ENCODE peak calls at places on chromosomes 7 and 10, in seven cellular contexts. X, Z, U, L, C, B and P are unnamed samples.

GRCh38 chr10:77586719-77587423 is 50.7 kb downstream of the KCNMA1 start:
- DNase-seq in X (no peak), Z (no peak), U (no peak), B (peak; percentile 39), C (peak; percentile 92), L (peak; percentile 86), P (no peak)

GRCh38 chr7:7783001-7783400 is 64.6 kb upstream of the RPA3 start:
- DNase-seq in L (no peak), B (no peak), X (no peak), C (no peak), Z (no peak), U (no peak), P (no peak)

GRCh38 chr7:40866601-40867000 is 731.8 kb downstream of the SUGCT start:
- DNase-seq in B (no peak), Z (no peak), L (peak; percentile 31), X (no peak), U (no peak), C (no peak), P (no peak)

GRCh38 chr7:51847461-51848134 is 531.0 kb upstream of the COBL start:
- DNase-seq in Z (no peak), L (no peak), U (no peak), B (no peak), X (no peak), C (no peak), P (no peak)

GRCh38 chr10:44260286-44260928 is 124.5 kb downstream of the CXCL12 start:
- DNase-seq in B (no peak), U (no peak), C (no peak), X (no peak), Z (no peak), L (no peak), P (no peak)

GRCh38 chr10:34689053-34689452 is 126.0 kb downstream of the PARD3 start:
- DNase-seq in X (peak; percentile 68), L (no peak), B (peak; percentile 64), Z (no peak), C (no peak), U (no peak), P (no peak)

GRCh38 chr10:4546500-4546899 is 279.5 kb upstream of the AKR1E2 start:
- DNase-seq in L (peak; percentile 25), Z (peak; percentile 4), U (no peak), B (peak; percentile 55), C (no peak), X (no peak), P (no peak)

GRCh38 chr7:2982831-2983230 is 60.8 kb downstream of the CARD11 start:
- DNase-seq in L (no peak), X (no peak), B (no peak), C (no peak), U (peak; percentile 64), Z (no peak), P (no peak)

GRCh38 chr7:152851881-152852417 is 92.4 kb downstream of the ACTR3B start:
- DNase-seq in U (no peak), C (no peak), B (no peak), L (no peak), X (no peak), Z (no peak), P (no peak)

GRCh38 chr7:52958621-52959140 is 76.8 kb upstream of the POM121L12 start:
- DNase-seq in X (no peak), L (no peak), Z (no peak), U (no peak), C (no peak), B (no peak), P (no peak)

GRCh38 chr7:131501422-131501821 is 55.0 kb downstream of the PODXL start:
- DNase-seq in C (no peak), L (peak; percentile 52), U (no peak), Z (no peak), B (peak; percentile 55), X (no peak), P (no peak)

GRCh38 chr7:44263342-44264082 is 61.9 kb downstream of the CAMK2B start:
- DNase-seq in X (no peak), L (no peak), U (no peak), B (no peak), C (no peak), Z (no peak), P (no peak)

GRCh38 chr10:67629461-67629971 is 66.5 kb downstream of the CTNNA3 start:
- DNase-seq in B (peak; percentile 75), X (peak; percentile 17), Z (no peak), C (no peak), L (no peak), U (no peak), P (no peak)

GRCh38 chr10:31242902-31243301 is 76.1 kb upstream of the ZEB1 start:
- DNase-seq in L (peak; percentile 81), B (peak; percentile 80), C (peak; percentile 89), X (peak; percentile 2), U (no peak), Z (peak; percentile 28), P (no peak)

GRCh38 chr7:114901771-114902170 is 20.1 kb upstream of the MDFIC start:
- DNase-seq in Z (peak; percentile 66), B (no peak), C (no peak), L (no peak), U (no peak), X (no peak), P (no peak)

GRCh38 chr10:70940834-70941568 is 52.6 kb upstream of the PCBD1 start:
- DNase-seq in Z (peak; percentile 18), L (no peak), X (peak; percentile 5), C (no peak), U (no peak), B (no peak), P (no peak)

GRCh38 chr10:88881335-88881734 is 1.3 kb downstream of the STAMBPL1 start:
- DNase-seq in Z (no peak), L (no peak), B (no peak), X (no peak), U (no peak), C (no peak), P (no peak)

GRCh38 chr7:116211913-116212596 is 1.7 kb downstream of the TES start:
- DNase-seq in L (no peak), U (no peak), Z (no peak), X (peak; percentile 63), B (no peak), C (no peak), P (no peak)
- TF ChIP-seq CTCF in L (no peak), U (no peak), Z (no peak), X (no peak), B (no peak), C (no peak), P (no peak)

GRCh38 chr7:135712796-135713195 is 15.2 kb downstream of the SLC13A4 start:
- DNase-seq in L (no peak), U (no peak), Z (no peak), B (no peak), C (no peak), X (no peak), P (no peak)

GRCh38 chr7:135708041-135708440 is 19.9 kb downstream of the SLC13A4 start:
- DNase-seq in X (no peak), L (no peak), B (no peak), U (no peak), Z (no peak), C (no peak), P (no peak)

GRCh38 chr7:135709508-135709907 is 18.5 kb downstream of the SLC13A4 start:
- DNase-seq in Z (no peak), C (no peak), B (no peak), U (no peak), X (no peak), L (no peak), P (no peak)

GRCh38 chr7:135712182-135712782 is 15.7 kb downstream of the SLC13A4 start:
- DNase-seq in U (no peak), B (no peak), L (no peak), X (peak; percentile 28), Z (no peak), C (no peak), P (no peak)

GRCh38 chr7:135710417-135711138 is 17.4 kb downstream of the SLC13A4 start:
- DNase-seq in B (no peak), Z (no peak), L (no peak), U (no peak), C (no peak), X (peak; percentile 16), P (no peak)
- TF ChIP-seq CTCF in B (peak; percentile 44), Z (peak; percentile 68), L (peak; percentile 49), U (peak; percentile 41), C (peak; percentile 42), X (peak; percentile 56), P (no peak)

DNA sequence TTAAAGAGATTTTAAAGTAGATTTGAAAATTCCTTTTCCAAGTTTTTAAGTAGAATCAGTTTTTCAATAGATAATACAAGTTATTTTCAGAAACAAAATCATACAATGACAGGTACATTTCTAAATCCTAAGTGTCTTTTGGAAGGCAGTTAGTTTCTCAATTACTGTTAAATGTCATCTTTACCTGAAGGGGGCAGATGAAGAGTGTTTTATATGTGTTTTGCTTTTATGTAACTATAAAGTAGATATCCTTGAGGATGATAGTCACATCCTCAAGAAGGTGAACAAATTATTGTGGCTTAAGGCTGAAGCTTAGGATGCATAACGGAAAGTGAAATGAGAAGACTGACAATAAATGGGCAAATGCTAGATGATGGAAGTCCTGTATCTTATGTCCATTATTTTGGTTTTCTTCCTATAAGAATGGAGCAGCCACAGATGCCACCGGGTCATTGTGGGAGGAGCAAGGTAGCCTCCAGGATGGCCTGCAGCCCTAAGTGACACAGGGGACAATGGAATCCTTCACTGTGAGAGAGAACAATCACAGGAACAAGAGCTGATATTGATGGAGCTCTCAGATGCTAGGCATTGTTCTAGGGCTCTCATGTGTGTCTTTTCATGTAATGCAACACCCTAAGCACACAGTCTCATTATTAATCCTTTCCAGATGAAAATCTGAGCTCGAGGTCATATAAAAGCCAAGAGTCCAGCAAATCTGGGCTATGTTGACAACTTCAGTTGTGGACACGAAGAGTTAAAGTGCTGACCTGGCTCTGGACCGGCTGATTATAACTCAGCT is 14.1 kb upstream of the MKX start:
- DNase-seq in U (no peak), B (no peak), Z (no peak), L (no peak), X (no peak), C (no peak), P (no peak)
- TF ChIP-seq CTCF in U (no peak), B (no peak), Z (no peak), L (peak; percentile 13), X (no peak), C (peak; percentile 2), P (no peak)

GRCh38 chr7:46357851-46358250 is 436.8 kb upstream of the IGFBP3 start:
- DNase-seq in C (no peak), L (no peak), X (no peak), U (no peak), B (no peak), Z (no peak), P (no peak)

GRCh38 chr7:46368871-46369270 is 447.8 kb upstream of the IGFBP3 start:
- DNase-seq in U (no peak), L (no peak), B (no peak), Z (no peak), X (no peak), C (no peak), P (no peak)

GRCh38 chr7:46360255-46360654 is 439.2 kb upstream of the IGFBP3 start:
- DNase-seq in C (no peak), X (no peak), B (no peak), U (no peak), L (no peak), Z (no peak), P (no peak)

GRCh38 chr7:46360811-46361210 is 439.7 kb upstream of the IGFBP3 start:
- DNase-seq in U (no peak), C (no peak), X (no peak), B (no peak), Z (peak; percentile 34), L (no peak), P (no peak)

DNA sequence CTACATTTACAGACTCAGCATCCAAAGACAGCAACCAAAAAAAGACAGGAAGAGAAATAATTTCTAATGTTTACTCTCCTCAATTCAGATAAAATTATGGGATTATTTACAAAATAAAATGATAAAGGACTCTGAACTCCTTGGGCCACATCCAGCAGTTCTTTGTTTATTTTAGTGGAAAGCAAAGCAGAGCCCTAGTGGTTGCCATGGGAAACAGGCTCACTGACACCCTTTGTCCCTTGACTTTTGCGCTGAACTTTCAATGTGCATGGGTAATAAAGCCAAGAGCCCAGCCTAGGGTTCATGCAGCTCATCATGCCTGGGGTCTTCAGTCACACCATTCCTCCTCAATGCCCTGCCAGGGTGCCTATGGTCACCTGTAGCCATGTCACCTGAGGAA is 442.6 kb upstream of the IGFBP3 start:
- DNase-seq in X (no peak), B (no peak), U (no peak), Z (no peak), C (no peak), L (no peak), P (no peak)
- TF ChIP-seq CTCF in X (no peak), B (no peak), U (no peak), Z (peak; percentile 29), C (peak; percentile 1), L (no peak), P (no peak)